ENCODE peak calls at places on chromosome 15, in ten cellular contexts. G is IMR-90; A is heart left ventricle; B is CD4-positive, alpha-beta T cell; Z is mammary epithelial cell; S is fibroblast of lung; R is stomach; F is colonic mucosa; J is thoracic aorta; L is brain microvascular endothelial cell. O is an unnamed sample. For H3K27me3, the result is how much of the 10 kb centered on the place peaks cover.

GRCh38 chr15:57861039-57861638 is 154.6 kb downstream of the POLR2M start:
- DNase-seq in G (peak), A (no peak), B (no peak), Z (peak), S (peak), R (no peak), F (peak), J (no peak), L (peak), O (peak)

GRCh38 chr15:29449136-29449535 is 179.5 kb upstream of the NSMCE3 start:
- DNase-seq in G (no peak), A (no peak), B (no peak), Z (no peak), S (no peak), R (no peak), F (no peak), J (no peak), L (peak), O (no peak)

GRCh38 chr15:47762621-47763020 is 45.3 kb downstream of the SEMA6D start:
- DNase-seq in G (no peak), A (no peak), B (no peak), Z (no peak), S (no peak), R (no peak), F (no peak), J (no peak), L (no peak), O (no peak)

GRCh38 chr15:76184640-76185020 is 124.8 kb downstream of the TMEM266 start:
- DNase-seq in G (no peak), A (no peak), B (no peak), Z (no peak), S (no peak), R (no peak), F (no peak), J (no peak), L (no peak), O (no peak)

GRCh38 chr15:92142242-92143232 is 251.1 kb upstream of the ST8SIA2 start:
- DNase-seq in G (no peak), A (peak), B (no peak), Z (no peak), S (no peak), R (no peak), F (no peak), J (no peak), L (no peak), O (no peak)

GRCh38 chr15:98658831-98659699 is 10.7 kb downstream of the IGF1R start:
- DNase-seq in G (peak), A (no peak), B (peak), Z (peak), S (peak), R (no peak), F (peak), J (no peak), L (no peak), O (no peak)

GRCh38 chr15:55221090-55222011 is 24.6 kb upstream of the RSL24D1 start:
- DNase-seq in G (peak), A (no peak), B (no peak), Z (peak), S (peak), R (no peak), F (no peak), J (no peak), L (peak), O (peak)

GRCh38 chr15:77475898-77476297 is 55.2 kb downstream of the HMG20A start:
- DNase-seq in G (no peak), A (no peak), B (no peak), Z (no peak), S (no peak), R (no peak), F (no peak), J (no peak), L (no peak), O (no peak)

GRCh38 chr15:72288796-72289596 is 16.6 kb upstream of the PARP6 start:
- DNase-seq in G (no peak), A (no peak), B (no peak), Z (no peak), S (no peak), R (no peak), F (no peak), J (no peak), L (no peak), O (no peak)

GRCh38 chr15:90829942-90830440 is 38.4 kb upstream of the FURIN start:
- DNase-seq in G (no peak), A (no peak), B (no peak), Z (no peak), S (peak), R (no peak), F (no peak), J (no peak), L (no peak), O (no peak)

GRCh38 chr15:33864360-33865075 is 103.8 kb upstream of the CHRM5 start:
- DNase-seq in G (peak), A (no peak), B (no peak), Z (no peak), S (peak), R (no peak), F (no peak), J (no peak), L (no peak), O (no peak)

GRCh38 chr15:37102315-37103021 is 2.1 kb upstream of the MEIS2 start:
- DNase-seq in G (peak), A (peak), B (no peak), Z (no peak), S (peak), R (no peak), F (no peak), J (no peak), L (no peak), O (no peak)

GRCh38 chr15:100903191-100903590 is 16.0 kb upstream of the LRRK1 start:
- DNase-seq in G (no peak), A (no peak), B (no peak), Z (no peak), S (no peak), R (no peak), F (no peak), J (no peak), L (no peak), O (no peak)
- TF ChIP-seq CTCF in G (no peak), A (no peak), B (no peak), Z (no peak), S (no peak), R (no peak), F (no peak), J (no peak), L (no peak), O (no peak)

DNA sequence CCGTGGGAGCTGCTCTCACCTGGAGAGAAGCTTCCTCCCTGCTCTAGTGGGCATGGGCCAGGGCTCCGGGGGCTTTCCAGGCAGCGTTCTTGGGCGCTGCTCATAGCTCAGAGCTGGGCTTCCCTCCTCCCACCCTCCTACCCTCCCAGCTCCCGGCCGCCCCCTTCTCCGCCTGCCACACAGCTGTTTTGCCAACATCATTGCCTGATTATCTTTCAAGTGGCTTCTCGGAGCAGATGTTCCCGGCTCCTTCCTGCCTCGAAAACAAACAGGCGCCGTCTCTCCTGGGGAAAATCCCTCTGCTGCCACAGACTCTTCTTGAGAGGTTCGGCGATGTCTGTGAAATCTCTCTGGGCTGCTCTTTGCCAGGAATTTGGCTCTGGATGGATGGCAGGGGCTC is 195.6 kb downstream of the RPLP1 start:
- DNase-seq in G (no peak), A (no peak), B (no peak), Z (no peak), S (no peak), R (no peak), F (no peak), J (no peak), L (no peak), O (no peak)
- H3K27me3 ChIP-seq in G (half or more), A (under half), B (under half), Z (under half), S (under half), R (under half), F (under half), J (under half), L (under half), O (under half)

DNA sequence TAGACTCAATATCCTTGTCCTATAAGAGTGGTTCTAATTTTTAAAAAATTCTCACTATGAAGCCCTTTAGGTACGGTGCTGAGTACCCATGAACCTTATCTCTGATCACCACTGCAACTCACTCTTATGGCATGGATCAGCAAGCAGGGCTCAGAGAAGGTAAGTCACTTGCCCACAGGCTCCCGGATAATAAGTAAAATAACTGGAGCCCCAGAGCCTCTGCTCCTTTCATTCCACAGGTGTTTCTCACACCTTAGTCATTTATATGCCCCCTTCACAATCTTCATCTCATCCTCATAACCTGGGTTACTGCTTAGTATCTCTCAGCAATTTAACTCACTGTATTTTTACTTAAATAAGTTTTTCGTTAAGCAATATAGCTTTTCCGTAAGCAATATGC is 28.4 kb upstream of the AKAP13 start:
- DNase-seq in G (no peak), A (no peak), B (no peak), Z (peak), S (no peak), R (no peak), F (no peak), J (no peak), L (no peak), O (no peak)
- TF ChIP-seq CTCF in G (no peak), A (no peak), B (no peak), Z (no peak), S (no peak), R (no peak), F (no peak), J (no peak), L (no peak), O (no peak)

GRCh38 chr15:64400583-64400982 is 12.9 kb downstream of the TRIP4 start:
- DNase-seq in G (no peak), A (no peak), B (no peak), Z (no peak), S (no peak), R (no peak), F (no peak), J (no peak), L (no peak), O (no peak)
- H3K27me3 ChIP-seq in G (under half), A (under half), B (under half), Z (under half), S (under half), R (under half), F (under half), J (under half), L (under half), O (under half)

DNA sequence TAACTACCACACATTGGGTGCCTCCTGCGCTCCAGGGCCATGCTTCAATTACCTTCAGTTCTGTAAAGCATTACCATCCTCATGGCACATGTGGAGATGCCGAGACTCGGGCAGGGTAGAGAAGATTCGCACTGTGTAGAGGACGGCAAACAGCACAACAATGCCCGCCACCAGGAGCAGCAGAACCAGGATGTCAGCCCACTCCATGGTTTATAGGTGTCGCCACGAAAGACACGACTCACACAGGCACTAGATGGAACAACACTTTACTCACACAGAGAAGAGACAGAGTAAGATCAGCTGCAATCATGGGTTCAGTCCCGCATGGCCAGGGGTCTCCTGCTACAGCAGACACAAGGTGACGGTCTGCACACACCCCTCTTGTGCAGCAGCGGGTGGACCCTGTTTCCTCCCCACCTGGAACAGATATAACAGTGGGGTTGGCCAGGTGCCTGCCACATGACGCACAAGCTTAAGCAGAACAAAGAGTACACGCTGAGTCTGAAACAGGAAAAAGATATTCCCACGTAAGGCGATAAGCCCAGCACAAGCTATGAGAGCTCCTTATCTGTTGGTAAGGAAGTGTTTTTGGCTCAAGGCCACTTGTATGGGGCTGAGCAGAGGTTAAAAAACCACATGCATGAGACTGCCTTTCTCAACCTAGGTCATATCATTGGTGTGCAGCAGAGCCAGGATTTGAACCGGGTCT is 2.5 kb upstream of the TBC1D21 start:
- DNase-seq in G (peak), A (peak), B (no peak), Z (no peak), S (no peak), R (peak), F (no peak), J (no peak), L (peak), O (no peak)
- TF ChIP-seq CTCF in G (no peak), A (no peak), B (no peak), Z (no peak), S (no peak), R (no peak), F (no peak), J (no peak), L (no peak), O (no peak)

DNA sequence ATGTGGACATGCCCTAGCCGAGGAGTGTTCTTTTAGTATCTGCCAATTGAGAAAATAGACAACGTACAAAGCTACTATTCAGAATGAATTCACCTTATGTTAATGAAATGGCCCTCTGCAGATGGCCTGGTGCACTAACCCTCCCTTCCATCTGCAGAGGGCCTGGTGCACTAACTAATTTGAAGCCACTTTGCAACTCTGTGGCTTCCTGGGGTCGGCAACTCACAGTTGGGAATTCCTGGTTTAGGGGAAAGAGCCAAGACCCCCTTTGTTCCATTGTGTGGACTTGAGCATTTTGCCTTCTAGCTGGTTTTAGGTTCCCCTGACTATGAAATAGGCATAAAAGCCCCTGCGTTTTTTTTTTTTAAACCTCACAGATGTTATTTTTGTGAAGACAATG is 204.3 kb upstream of the UBE3A start:
- DNase-seq in G (no peak), A (no peak), B (no peak), Z (no peak), S (no peak), R (no peak), F (no peak), J (no peak), L (no peak), O (no peak)
- H3K27me3 ChIP-seq in G (under half), A (under half), B (under half), Z (under half), S (under half), R (under half), F (under half), J (under half), L (under half), O (under half)

DNA sequence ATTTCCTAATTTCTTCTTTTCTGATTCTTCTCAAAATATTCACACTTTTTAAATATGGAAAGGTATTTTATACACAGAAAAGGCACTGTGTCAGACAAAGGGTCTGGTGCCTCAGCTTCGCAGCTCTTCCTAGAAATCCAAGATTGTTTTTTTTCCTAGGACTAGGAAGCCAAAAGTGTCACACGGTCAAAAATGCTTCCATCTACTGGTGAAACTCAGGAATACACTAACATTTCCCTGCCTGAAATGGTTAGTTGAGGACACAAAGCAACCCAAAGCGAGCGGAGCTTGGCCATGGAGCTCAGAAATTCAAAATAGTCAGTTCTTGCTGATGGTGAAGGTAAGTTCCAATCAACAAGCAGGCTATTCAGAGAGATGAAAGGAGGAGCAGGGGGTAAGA is 426.5 kb upstream of the RASGRP1 start:
- DNase-seq in G (peak), A (no peak), B (no peak), Z (peak), S (peak), R (no peak), F (no peak), J (no peak), L (peak), O (no peak)
- TF ChIP-seq CTCF in G (peak), A (peak), B (no peak), Z (peak), S (peak), R (no peak), F (peak), J (no peak), L (peak), O (peak)